ENCODE peak calls at places on chromosomes 7 and 10, in four cellular contexts. M, T, P and L are unnamed samples.

GRCh38 chr7:128755816-128756476 is 16.8 kb downstream of the CALU start:
- DNase-seq in P (peak), M (no peak), T (no peak), L (peak)

GRCh38 chr10:32150532-32151101 is 94.4 kb upstream of the KIF5B start:
- DNase-seq in P (no peak), T (no peak), M (no peak), L (no peak)

GRCh38 chr7:117041822-117042221 is 88.5 kb downstream of the ST7 start:
- DNase-seq in P (no peak), M (no peak), T (no peak), L (peak)

GRCh38 chr7:142855401-142855743 is 496 bp downstream of the EPHB6 start:
- DNase-seq in P (no peak), M (no peak), T (no peak), L (no peak)

GRCh38 chr7:141590666-141591065 is 39.5 kb downstream of the AGK start:
- DNase-seq in T (no peak), P (no peak), M (no peak), L (no peak)

GRCh38 chr10:59234814-59235429 is 58.5 kb downstream of the PHYHIPL start:
- DNase-seq in M (no peak), P (peak), T (peak), L (peak)

GRCh38 chr7:12196386-12196785 is 14.7 kb upstream of the TMEM106B start:
- DNase-seq in T (no peak), P (no peak), M (no peak), L (no peak)

GRCh38 chr10:80500572-80501380 is 36.9 kb upstream of the SH2D4B start:
- DNase-seq in T (no peak), M (no peak), P (no peak), L (no peak)

GRCh38 chr10:98417973-98418372 is 3.0 kb upstream of the PYROXD2 start:
- DNase-seq in M (no peak), T (no peak), P (no peak), L (no peak)

GRCh38 chr10:62068464-62068863 is 167.0 kb downstream of the ARID5B start:
- DNase-seq in P (no peak), T (no peak), M (no peak), L (no peak)

GRCh38 chr7:31938650-31939049 is 131.6 kb downstream of the PDE1C start:
- DNase-seq in M (no peak), P (no peak), T (no peak), L (peak)

GRCh38 chr10:76086571-76087260 is 655.3 kb downstream of the LRMDA start:
- DNase-seq in T (peak), P (peak), M (no peak), L (peak)

GRCh38 chr10:97013568-97013967 is 172.2 kb downstream of the SLIT1 start:
- DNase-seq in T (no peak), P (no peak), M (no peak), L (no peak)

GRCh38 chr10:131874991-131875451 is 25.8 kb upstream of the PPP2R2D start:
- DNase-seq in P (peak), T (peak), M (no peak), L (peak)